ENCODE peak calls at places on chromosome 16, in ten cellular contexts. Z is dermis microvascular lymphatic vessel endothelial cell; Y is NCI-H524; O is HTR-8/SVneo; B is BJ; H is stimulated activated CD4-positive, alpha-beta T cell treated with anti-CD3 and anti-CD28 coated beads, Interleukin-1b, Interleukin-23, amount 100 ng/mL, for 1 hour; R is ascending aorta; W is endodermal cell; J is BE2C; C is stimulated activated CD8-positive, alpha-beta memory T cell treated with anti-CD3 and anti-CD28 coated beads, Interleukin-7, amount 100 ng/mL, for 48 hours. K is an unnamed sample.

GRCh38 chr16:735982-736453 is 4.8 kb downstream of the CIAO3 start:
- DNase-seq in O (no peak), R (no peak), Y (no peak), B (no peak), C (peak; percentile 85), J (no peak), W (no peak), H (no peak), Z (no peak), K (no peak)

GRCh38 chr16:73011926-73012325 is 36.0 kb downstream of the ZFHX3 start:
- DNase-seq in H (no peak), R (peak; percentile 30), Y (no peak), C (no peak), Z (no peak), W (peak; percentile 78), B (no peak), O (no peak), J (no peak), K (no peak)

GRCh38 chr16:51149251-51149661 is 1.8 kb downstream of the SALL1 start:
- DNase-seq in R (no peak), W (peak; percentile 48), B (no peak), J (no peak), C (no peak), Z (no peak), O (no peak), Y (no peak), H (no peak), K (no peak)

GRCh38 chr16:82655315-82655714 is 28.5 kb downstream of the CDH13 start:
- DNase-seq in R (no peak), B (peak; percentile 50), Y (no peak), O (peak; percentile 69), J (no peak), C (peak; percentile 71), W (no peak), Z (peak; percentile 82), H (peak; percentile 37), K (peak; percentile 83)

GRCh38 chr16:1991135-1991551 is 1.4 kb downstream of the SYNGR3 start:
- DNase-seq in Z (no peak), R (no peak), C (no peak), Y (no peak), O (no peak), B (no peak), W (peak; percentile 69), H (no peak), J (no peak), K (no peak)

GRCh38 chr16:85607331-85607765 is 5.8 kb upstream of the GSE1 start:
- DNase-seq in Z (no peak), J (peak; percentile 57), Y (peak; percentile 51), C (no peak), H (no peak), W (peak; percentile 93), R (no peak), O (no peak), B (no peak), K (no peak)

GRCh38 chr16:68089067-68089466 is 3.9 kb downstream of the NFATC3 start:
- DNase-seq in J (no peak), B (no peak), Z (no peak), C (no peak), H (no peak), Y (no peak), R (no peak), O (no peak), W (no peak), K (no peak)

GRCh38 chr16:17470002-17470870 is 524 bp downstream of the XYLT1 start:
- DNase-seq in W (peak; percentile 65), H (no peak), Z (no peak), O (no peak), B (no peak), J (no peak), Y (peak; percentile 45), C (no peak), R (no peak), K (no peak)

GRCh38 chr16:71917900-71918299 is 22.6 kb downstream of the IST1 start:
- DNase-seq in C (no peak), J (no peak), Y (no peak), B (no peak), W (no peak), Z (no peak), R (no peak), H (no peak), O (no peak), K (no peak)

GRCh38 chr16:14509675-14510132 is 120.4 kb downstream of the PARN start:
- DNase-seq in J (no peak), W (no peak), B (no peak), H (no peak), C (no peak), O (no peak), R (no peak), Y (no peak), Z (no peak), K (no peak)

GRCh38 chr16:75097941-75098897 is 18.4 kb downstream of the LDHD start:
- DNase-seq in Y (no peak), B (no peak), W (peak; percentile 58), C (peak; percentile 81), J (no peak), R (no peak), H (peak; percentile 45), O (no peak), Z (no peak), K (no peak)

GRCh38 chr16:48117217-48118105 is 38.3 kb downstream of the ABCC12 start:
- DNase-seq in R (no peak), H (peak; percentile 5), O (peak; percentile 58), B (no peak), Z (peak; percentile 50), J (peak; percentile 82), Y (peak; percentile 85), C (peak; percentile 43), W (peak; percentile 97), K (no peak)

GRCh38 chr16:66905633-66906539 is 12.8 kb downstream of the CDH16 start:
- DNase-seq in B (no peak), C (no peak), R (no peak), Z (no peak), H (no peak), J (peak; percentile 66), O (no peak), W (peak; percentile 75), Y (peak; percentile 24), K (no peak)

GRCh38 chr16:69413045-69413664 is 11.3 kb upstream of the CYB5B start:
- DNase-seq in Y (no peak), H (no peak), J (no peak), R (no peak), W (no peak), C (no peak), O (no peak), Z (no peak), B (no peak), K (no peak)